ENCODE peak calls at places on chromosomes 16 and 17, in eight cellular contexts. V, Z, I, W, D, A, L and R are unnamed samples.

GRCh38 chr17:17724991-17725852 is 44.0 kb downstream of the RAI1 start:
- DNase-seq in V (no peak), Z (no peak), I (no peak), W (no peak), D (no peak), A (no peak), L (no peak), R (no peak)

GRCh38 chr16:22900863-22901262 is 86.9 kb downstream of the HS3ST2 start:
- DNase-seq in V (no peak), Z (no peak), I (no peak), W (no peak), D (no peak), A (no peak), L (no peak), R (no peak)

GRCh38 chr17:79424471-79425185 is 186.2 kb downstream of the RBFOX3 start:
- DNase-seq in V (no peak), Z (no peak), I (no peak), W (no peak), D (no peak), A (no peak), L (no peak), R (no peak)

GRCh38 chr17:46770818-46771600 is 47.5 kb downstream of the WNT3 start:
- DNase-seq in V (peak), Z (no peak), I (no peak), W (peak), D (no peak), A (peak), L (peak), R (peak)

GRCh38 chr17:70100983-70101382 is 26.0 kb downstream of the KCNJ16 start:
- DNase-seq in V (no peak), Z (no peak), I (no peak), W (no peak), D (no peak), A (no peak), L (no peak), R (no peak)

GRCh38 chr16:1696863-1697262 is 9.1 kb upstream of the MAPK8IP3 start:
- DNase-seq in V (no peak), Z (no peak), I (no peak), W (no peak), D (no peak), A (no peak), L (no peak), R (no peak)

GRCh38 chr16:66026211-66026610 is 340.3 kb upstream of the CDH5 start:
- DNase-seq in V (no peak), Z (no peak), I (no peak), W (no peak), D (no peak), A (no peak), L (no peak), R (no peak)

GRCh38 chr17:80921741-80922579 is 69.7 kb upstream of the CHMP6 start:
- DNase-seq in V (no peak), Z (no peak), I (no peak), W (no peak), D (no peak), A (no peak), L (no peak), R (no peak)

GRCh38 chr16:16042076-16042475 is 92.7 kb downstream of the ABCC1 start:
- DNase-seq in V (no peak), Z (no peak), I (no peak), W (peak), D (no peak), A (peak), L (no peak), R (peak)

GRCh38 chr17:32486701-32487459 is at the start of gene CDK5R1:
- DNase-seq in V (peak), Z (no peak), I (peak), W (peak), D (no peak), A (peak), L (peak), R (peak)

GRCh38 chr17:31008374-31009035 is 37.7 kb downstream of the RNF135 start:
- DNase-seq in V (peak), Z (peak), I (peak), W (peak), D (peak), A (peak), L (no peak), R (peak)

GRCh38 chr16:2003231-2003826 is 6.3 kb downstream of the ZNF598 start:
- DNase-seq in V (no peak), Z (no peak), I (no peak), W (no peak), D (no peak), A (no peak), L (no peak), R (no peak)

GRCh38 chr17:64354396-64354795 is 36.3 kb downstream of the PECAM1 start:
- DNase-seq in V (no peak), Z (no peak), I (no peak), W (no peak), D (no peak), A (no peak), L (no peak), R (no peak)

GRCh38 chr17:64386412-64387144 is 4.1 kb downstream of the PECAM1 start:
- DNase-seq in V (no peak), Z (no peak), I (no peak), W (no peak), D (no peak), A (no peak), L (no peak), R (no peak)

GRCh38 chr16:8619671-8620370 is 1.7 kb upstream of the METTL22 start:
- DNase-seq in V (no peak), Z (no peak), I (no peak), W (no peak), D (no peak), A (no peak), L (no peak), R (no peak)

GRCh38 chr17:31550389-31551056 is 159.0 kb downstream of the RAB11FIP4 start:
- DNase-seq in V (no peak), Z (no peak), I (no peak), W (peak), D (no peak), A (no peak), L (no peak), R (no peak)

GRCh38 chr16:19874816-19875546 is 9.7 kb downstream of the GPRC5B start:
- DNase-seq in V (no peak), Z (no peak), I (no peak), W (no peak), D (no peak), A (no peak), L (no peak), R (no peak)

GRCh38 chr16:15907863-15908478 is 19.6 kb upstream of the CEP20 start:
- DNase-seq in V (peak), Z (no peak), I (peak), W (peak), D (no peak), A (peak), L (peak), R (peak)

GRCh38 chr17:28421775-28422305 is 15.8 kb upstream of the SLC46A1 start:
- DNase-seq in V (no peak), Z (no peak), I (no peak), W (no peak), D (no peak), A (no peak), L (no peak), R (no peak)

GRCh38 chr17:27575912-27576252 is 55.1 kb upstream of the LGALS9 start:
- DNase-seq in V (no peak), Z (no peak), I (no peak), W (no peak), D (no peak), A (no peak), L (no peak), R (no peak)

GRCh38 chr16:86824751-86825310 is 246.5 kb downstream of the FOXL1 start:
- DNase-seq in V (no peak), Z (no peak), I (no peak), W (peak), D (no peak), A (no peak), L (no peak), R (no peak)

GRCh38 chr16:86509759-86510464 is 415 bp upstream of the FOXF1 start:
- DNase-seq in V (no peak), Z (no peak), I (peak), W (peak), D (no peak), A (peak), L (no peak), R (no peak)

GRCh38 chr17:82092094-82092586 is 5.9 kb downstream of the FASN start:
- DNase-seq in V (no peak), Z (no peak), I (no peak), W (no peak), D (no peak), A (no peak), L (no peak), R (no peak)

GRCh38 chr16:49811630-49812334 is 44.1 kb downstream of the ZNF423 start:
- DNase-seq in V (no peak), Z (no peak), I (no peak), W (no peak), D (no peak), A (no peak), L (no peak), R (no peak)

GRCh38 chr16:88813396-88814143 is 1.8 kb upstream of the APRT start:
- DNase-seq in V (no peak), Z (no peak), I (no peak), W (no peak), D (no peak), A (no peak), L (no peak), R (no peak)

GRCh38 chr16:88810166-88810867 is 1.4 kb downstream of the APRT start:
- DNase-seq in V (no peak), Z (no peak), I (no peak), W (no peak), D (no peak), A (no peak), L (no peak), R (peak)

GRCh38 chr16:88810868-88811599 is 694 bp downstream of the APRT start:
- DNase-seq in V (peak), Z (peak), I (peak), W (peak), D (peak), A (peak), L (no peak), R (peak)

GRCh38 chr16:88811600-88811849 is 203 bp downstream of the APRT start:
- DNase-seq in V (no peak), Z (no peak), I (no peak), W (no peak), D (no peak), A (no peak), L (peak), R (no peak)

GRCh38 chr16:88811850-88812736 is at the start of gene APRT:
- DNase-seq in V (peak), Z (peak), I (peak), W (peak), D (peak), A (peak), L (peak), R (peak)
- TF ChIP-seq POLR2A in V (peak), Z (peak), I (peak), W (peak), D (no peak), A (no peak), L (peak), R (peak)

GRCh38 chr17:75764711-75765421 is at the start of gene GALK1:
- DNase-seq in V (peak), Z (no peak), I (peak), W (peak), D (no peak), A (peak), L (peak), R (peak)
- TF ChIP-seq POLR2A in V (no peak), Z (no peak), I (peak), W (peak), D (no peak), A (no peak), L (peak), R (no peak)

DNA sequence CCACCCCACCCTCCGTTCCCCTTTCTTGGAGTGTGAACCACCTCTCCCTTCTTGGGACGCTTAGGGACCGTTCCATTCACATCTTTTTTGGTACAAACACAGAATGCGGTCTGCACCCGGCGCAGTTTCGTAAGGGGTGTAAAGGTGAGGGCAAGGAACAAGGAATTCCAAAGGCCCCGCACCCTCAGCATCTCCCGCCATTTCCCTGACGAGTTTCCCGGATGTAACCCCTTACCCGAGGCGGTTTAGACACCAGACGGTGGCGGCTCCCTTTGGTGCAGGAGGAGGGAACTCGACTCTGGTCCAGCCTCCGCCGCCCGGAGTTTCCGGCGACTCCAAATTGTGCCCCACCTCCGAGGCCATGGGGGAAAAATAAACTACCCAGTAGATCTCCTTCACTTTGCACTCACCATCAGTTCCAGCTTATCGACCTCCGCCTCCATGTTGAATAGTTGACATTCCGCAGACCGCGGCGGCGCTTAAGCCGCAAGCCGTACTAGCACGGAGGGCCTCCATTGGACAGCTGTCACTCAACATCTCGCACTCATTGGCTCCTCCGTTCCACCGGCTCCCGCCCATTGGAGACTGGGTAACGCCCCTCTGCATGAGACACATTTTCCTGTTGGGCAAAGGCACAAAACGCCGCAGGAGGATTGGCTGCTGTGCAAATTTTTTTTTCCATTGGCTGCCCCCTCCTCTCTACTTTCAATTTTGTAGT is at the start of gene SKA2:
- DNase-seq in V (peak), Z (peak), I (peak), W (no peak), D (peak), A (peak), L (peak), R (peak)
- TF ChIP-seq POLR2A in V (peak), Z (no peak), I (peak), W (peak), D (no peak), A (no peak), L (peak), R (peak)

GRCh38 chr16:48442379-48442778 is 57.2 kb upstream of the SIAH1 start:
- DNase-seq in V (no peak), Z (no peak), I (no peak), W (no peak), D (no peak), A (no peak), L (no peak), R (no peak)

GRCh38 chr16:48438414-48438813 is 53.2 kb upstream of the SIAH1 start:
- DNase-seq in V (no peak), Z (no peak), I (no peak), W (no peak), D (no peak), A (no peak), L (no peak), R (no peak)

GRCh38 chr16:48441106-48441505 is 55.9 kb upstream of the SIAH1 start:
- DNase-seq in V (no peak), Z (no peak), I (no peak), W (no peak), D (no peak), A (no peak), L (no peak), R (no peak)

GRCh38 chr16:48444574-48444973 is 59.4 kb upstream of the SIAH1 start:
- DNase-seq in V (no peak), Z (no peak), I (no peak), W (peak), D (no peak), A (no peak), L (no peak), R (no peak)

GRCh38 chr16:48441863-48442279 is 56.7 kb upstream of the SIAH1 start:
- DNase-seq in V (no peak), Z (no peak), I (no peak), W (no peak), D (no peak), A (no peak), L (no peak), R (no peak)
- TF ChIP-seq POLR2A in V (no peak), Z (no peak), I (no peak), W (no peak), D (no peak), A (no peak), L (no peak), R (no peak)

GRCh38 chr17:48103379-48103715 is 2.1 kb upstream of the CBX1 start:
- DNase-seq in V (no peak), Z (no peak), I (no peak), W (no peak), D (no peak), A (no peak), L (no peak), R (no peak)

GRCh38 chr17:48106802-48107136 is 797 bp upstream of the SNX11 start:
- DNase-seq in V (no peak), Z (no peak), I (no peak), W (no peak), D (no peak), A (no peak), L (no peak), R (no peak)

GRCh38 chr17:48104440-48104839 is 3.1 kb upstream of the SNX11 start:
- DNase-seq in V (no peak), Z (no peak), I (no peak), W (no peak), D (no peak), A (no peak), L (no peak), R (no peak)

GRCh38 chr17:48110722-48111121 is 3.2 kb downstream of the SNX11 start:
- DNase-seq in V (no peak), Z (no peak), I (no peak), W (no peak), D (no peak), A (no peak), L (no peak), R (no peak)

GRCh38 chr17:48107137-48108055 is at the start of gene SNX11:
- DNase-seq in V (peak), Z (peak), I (peak), W (peak), D (peak), A (peak), L (peak), R (peak)
- TF ChIP-seq POLR2A in V (peak), Z (no peak), I (peak), W (peak), D (no peak), A (peak), L (peak), R (peak)

GRCh38 chr16:88686439-88687253 is at the start of gene SNAI3:
- DNase-seq in V (peak), Z (peak), I (peak), W (peak), D (peak), A (peak), L (peak), R (peak)
- TF ChIP-seq POLR2A in V (peak), Z (no peak), I (peak), W (no peak), D (no peak), A (no peak), L (peak), R (no peak)

DNA sequence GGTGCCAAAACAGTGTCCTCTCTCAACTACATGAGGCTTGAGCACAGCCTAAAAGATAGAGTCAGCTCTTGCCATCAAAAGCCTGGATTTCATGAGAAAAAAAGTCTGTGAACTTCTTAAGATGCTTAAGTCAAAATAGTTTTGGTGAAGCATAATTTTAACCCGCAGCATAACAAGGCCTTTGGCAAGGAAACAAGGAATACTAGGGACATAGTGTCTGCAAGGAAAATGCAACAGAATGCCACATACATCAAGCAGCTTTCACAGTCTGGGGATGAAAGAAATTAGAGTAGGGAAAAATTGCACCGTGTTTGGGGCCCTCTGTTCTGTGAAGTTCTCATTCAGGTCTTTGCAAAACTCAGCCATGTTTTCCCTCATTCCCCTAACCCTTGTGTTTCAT is 116.2 kb downstream of the ANKFN1 start:
- DNase-seq in V (no peak), Z (no peak), I (no peak), W (no peak), D (no peak), A (no peak), L (no peak), R (no peak)
- TF ChIP-seq POLR2A in V (no peak), Z (no peak), I (no peak), W (no peak), D (no peak), A (no peak), L (no peak), R (no peak)

GRCh38 chr16:84730406-84731106 is 30.8 kb downstream of the USP10 start:
- DNase-seq in V (no peak), Z (peak), I (peak), W (peak), D (peak), A (peak), L (peak), R (peak)
- TF ChIP-seq POLR2A in V (no peak), Z (no peak), I (no peak), W (peak), D (no peak), A (no peak), L (peak), R (no peak)

DNA sequence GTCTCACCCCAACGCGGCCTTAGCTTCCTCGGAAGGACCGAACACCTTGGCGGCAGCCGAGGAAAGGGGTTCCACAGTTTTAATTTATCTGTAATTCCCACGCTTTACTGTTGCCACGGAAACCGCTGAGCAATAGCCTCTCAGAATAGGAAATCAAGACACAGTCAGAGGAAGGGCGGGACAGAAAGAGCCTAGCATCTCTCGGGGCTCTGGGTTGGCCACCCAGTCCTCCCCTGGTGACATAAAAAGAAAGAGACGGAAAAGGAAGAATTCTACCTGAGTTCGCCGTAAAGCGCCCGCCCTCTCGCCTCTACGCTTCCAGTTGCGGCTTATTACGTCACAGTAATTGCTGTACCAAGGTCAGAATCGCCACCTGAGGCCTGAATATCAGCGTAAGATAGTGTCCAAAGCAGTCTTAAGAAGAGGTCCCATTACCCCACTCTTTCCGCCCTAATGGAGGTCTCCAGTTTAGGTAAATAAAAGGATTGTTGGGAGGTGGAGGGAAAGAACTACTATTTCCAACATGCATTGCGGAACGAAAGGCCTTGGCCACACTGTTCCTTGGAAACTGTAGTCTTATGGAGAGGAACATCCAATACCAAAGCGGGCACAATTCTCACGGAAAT is 761 bp upstream of the NBR1 start:
- DNase-seq in V (peak), Z (peak), I (peak), W (peak), D (peak), A (peak), L (peak), R (peak)
- TF ChIP-seq POLR2A in V (no peak), Z (peak), I (peak), W (peak), D (peak), A (no peak), L (peak), R (no peak)